ENCODE peak calls at places on chromosome 20, in five cellular contexts. One of them, this sample, is unnamed.

GRCh38 chr20:60224914-60225313 is 266.7 kb downstream of the CDH26 start:
- DNase-seq in activated CD4-positive, CD25-positive, alpha-beta regulatory T cell treated with anti-CD3 and anti-CD28 coated beads, Interleukin-2, amount 50 U/mL, for 72 hours: no peak
- DNase-seq in left ventricle myocardium inferior: no peak
- DNase-seq in lower leg skin: peak; percentile 54
- DNase-seq in PC-9: no peak
- DNase-seq in this sample: no peak

GRCh38 chr20:2932497-2932896 is 59.2 kb downstream of the PTPRA start:
- DNase-seq in PC-9: no peak
- DNase-seq in activated CD4-positive, CD25-positive, alpha-beta regulatory T cell treated with anti-CD3 and anti-CD28 coated beads, Interleukin-2, amount 50 U/mL, for 72 hours: no peak
- DNase-seq in left ventricle myocardium inferior: no peak
- DNase-seq in lower leg skin: no peak
- DNase-seq in this sample: no peak

GRCh38 chr20:50467618-50468373 is 42.4 kb upstream of the PTPN1 start:
- DNase-seq in PC-9: no peak
- DNase-seq in lower leg skin: no peak
- DNase-seq in left ventricle myocardium inferior: no peak
- DNase-seq in activated CD4-positive, CD25-positive, alpha-beta regulatory T cell treated with anti-CD3 and anti-CD28 coated beads, Interleukin-2, amount 50 U/mL, for 72 hours: no peak
- DNase-seq in this sample: no peak

GRCh38 chr20:38805958-38806854 is 709 bp downstream of the PPP1R16B start:
- DNase-seq in lower leg skin: peak; percentile 80
- DNase-seq in left ventricle myocardium inferior: peak; percentile 18
- DNase-seq in activated CD4-positive, CD25-positive, alpha-beta regulatory T cell treated with anti-CD3 and anti-CD28 coated beads, Interleukin-2, amount 50 U/mL, for 72 hours: peak; percentile 56
- DNase-seq in PC-9: no peak
- DNase-seq in this sample: no peak

GRCh38 chr20:50381771-50382593 is 128.2 kb upstream of the PTPN1 start:
- DNase-seq in activated CD4-positive, CD25-positive, alpha-beta regulatory T cell treated with anti-CD3 and anti-CD28 coated beads, Interleukin-2, amount 50 U/mL, for 72 hours: no peak
- DNase-seq in lower leg skin: no peak
- DNase-seq in PC-9: no peak
- DNase-seq in left ventricle myocardium inferior: no peak
- DNase-seq in this sample: no peak

GRCh38 chr20:14664101-14664500 is 326.7 kb upstream of the FLRT3 start:
- DNase-seq in activated CD4-positive, CD25-positive, alpha-beta regulatory T cell treated with anti-CD3 and anti-CD28 coated beads, Interleukin-2, amount 50 U/mL, for 72 hours: no peak
- DNase-seq in left ventricle myocardium inferior: no peak
- DNase-seq in PC-9: no peak
- DNase-seq in lower leg skin: no peak
- DNase-seq in this sample: no peak

GRCh38 chr20:58179432-58180099 is 48.9 kb downstream of the ANKRD60 start:
- DNase-seq in left ventricle myocardium inferior: peak; percentile 58
- DNase-seq in activated CD4-positive, CD25-positive, alpha-beta regulatory T cell treated with anti-CD3 and anti-CD28 coated beads, Interleukin-2, amount 50 U/mL, for 72 hours: peak; percentile 82
- DNase-seq in PC-9: no peak
- DNase-seq in lower leg skin: peak; percentile 92
- DNase-seq in this sample: peak; percentile 72

GRCh38 chr20:58480455-58481356 is 34.5 kb downstream of the APCDD1L start:
- DNase-seq in left ventricle myocardium inferior: no peak
- DNase-seq in PC-9: no peak
- DNase-seq in activated CD4-positive, CD25-positive, alpha-beta regulatory T cell treated with anti-CD3 and anti-CD28 coated beads, Interleukin-2, amount 50 U/mL, for 72 hours: no peak
- DNase-seq in lower leg skin: peak; percentile 60
- DNase-seq in this sample: peak; percentile 38

GRCh38 chr20:835220-836045 is 1.9 kb downstream of the FAM110A start:
- DNase-seq in left ventricle myocardium inferior: peak; percentile 78
- DNase-seq in activated CD4-positive, CD25-positive, alpha-beta regulatory T cell treated with anti-CD3 and anti-CD28 coated beads, Interleukin-2, amount 50 U/mL, for 72 hours: no peak
- DNase-seq in PC-9: no peak
- DNase-seq in lower leg skin: no peak
- DNase-seq in this sample: peak; percentile 71

GRCh38 chr20:41178904-41179432 is 41.6 kb downstream of the PLCG1 start:
- DNase-seq in PC-9: no peak
- DNase-seq in left ventricle myocardium inferior: peak; percentile 54
- DNase-seq in lower leg skin: peak; percentile 69
- DNase-seq in activated CD4-positive, CD25-positive, alpha-beta regulatory T cell treated with anti-CD3 and anti-CD28 coated beads, Interleukin-2, amount 50 U/mL, for 72 hours: no peak
- DNase-seq in this sample: peak; percentile 56

GRCh38 chr20:60372822-60373221 is 414.6 kb downstream of the CDH26 start:
- DNase-seq in left ventricle myocardium inferior: no peak
- DNase-seq in lower leg skin: no peak
- DNase-seq in activated CD4-positive, CD25-positive, alpha-beta regulatory T cell treated with anti-CD3 and anti-CD28 coated beads, Interleukin-2, amount 50 U/mL, for 72 hours: no peak
- DNase-seq in PC-9: no peak
- DNase-seq in this sample: no peak

GRCh38 chr20:22908437-22908836 is 126.7 kb upstream of the SSTR4 start:
- DNase-seq in PC-9: no peak
- DNase-seq in lower leg skin: no peak
- DNase-seq in activated CD4-positive, CD25-positive, alpha-beta regulatory T cell treated with anti-CD3 and anti-CD28 coated beads, Interleukin-2, amount 50 U/mL, for 72 hours: no peak
- DNase-seq in left ventricle myocardium inferior: no peak
- DNase-seq in this sample: no peak

GRCh38 chr20:53642196-53643030 is 48.8 kb upstream of the ZNF217 start:
- DNase-seq in PC-9: peak; percentile 99
- DNase-seq in left ventricle myocardium inferior: no peak
- DNase-seq in activated CD4-positive, CD25-positive, alpha-beta regulatory T cell treated with anti-CD3 and anti-CD28 coated beads, Interleukin-2, amount 50 U/mL, for 72 hours: no peak
- DNase-seq in lower leg skin: peak; percentile 86
- DNase-seq in this sample: no peak

GRCh38 chr20:45111285-45111684 is 3.7 kb downstream of the WFDC5 start:
- DNase-seq in left ventricle myocardium inferior: no peak
- DNase-seq in PC-9: no peak
- DNase-seq in activated CD4-positive, CD25-positive, alpha-beta regulatory T cell treated with anti-CD3 and anti-CD28 coated beads, Interleukin-2, amount 50 U/mL, for 72 hours: no peak
- DNase-seq in lower leg skin: no peak
- DNase-seq in this sample: no peak

GRCh38 chr20:41854765-41855164 is 236.6 kb upstream of the CHD6 start:
- DNase-seq in left ventricle myocardium inferior: no peak
- DNase-seq in activated CD4-positive, CD25-positive, alpha-beta regulatory T cell treated with anti-CD3 and anti-CD28 coated beads, Interleukin-2, amount 50 U/mL, for 72 hours: no peak
- DNase-seq in PC-9: peak; percentile 44
- DNase-seq in lower leg skin: no peak
- DNase-seq in this sample: no peak

GRCh38 chr20:23586735-23587525 is 18.6 kb upstream of the CST9L start:
- DNase-seq in activated CD4-positive, CD25-positive, alpha-beta regulatory T cell treated with anti-CD3 and anti-CD28 coated beads, Interleukin-2, amount 50 U/mL, for 72 hours: no peak
- DNase-seq in left ventricle myocardium inferior: no peak
- DNase-seq in lower leg skin: peak; percentile 78
- DNase-seq in PC-9: no peak
- DNase-seq in this sample: no peak

GRCh38 chr20:50153153-50153499 is 397 bp downstream of the PEDS1 start:
- DNase-seq in left ventricle myocardium inferior: no peak
- DNase-seq in lower leg skin: no peak
- DNase-seq in activated CD4-positive, CD25-positive, alpha-beta regulatory T cell treated with anti-CD3 and anti-CD28 coated beads, Interleukin-2, amount 50 U/mL, for 72 hours: peak; percentile 40
- DNase-seq in PC-9: no peak
- DNase-seq in this sample: no peak

GRCh38 chr20:38658879-38659612 is 57.4 kb downstream of the ARHGAP40 start:
- DNase-seq in PC-9: peak; percentile 46
- DNase-seq in left ventricle myocardium inferior: no peak
- DNase-seq in activated CD4-positive, CD25-positive, alpha-beta regulatory T cell treated with anti-CD3 and anti-CD28 coated beads, Interleukin-2, amount 50 U/mL, for 72 hours: no peak
- DNase-seq in lower leg skin: no peak
- DNase-seq in this sample: no peak

GRCh38 chr20:34578040-34578439 is 19.5 kb downstream of the MAP1LC3A start:
- DNase-seq in activated CD4-positive, CD25-positive, alpha-beta regulatory T cell treated with anti-CD3 and anti-CD28 coated beads, Interleukin-2, amount 50 U/mL, for 72 hours: no peak
- DNase-seq in lower leg skin: peak; percentile 17
- DNase-seq in left ventricle myocardium inferior: no peak
- DNase-seq in PC-9: no peak
- DNase-seq in this sample: no peak

GRCh38 chr20:56181593-56181992 is 66.9 kb upstream of the MC3R start:
- DNase-seq in lower leg skin: no peak
- DNase-seq in left ventricle myocardium inferior: no peak
- DNase-seq in PC-9: no peak
- DNase-seq in activated CD4-positive, CD25-positive, alpha-beta regulatory T cell treated with anti-CD3 and anti-CD28 coated beads, Interleukin-2, amount 50 U/mL, for 72 hours: no peak
- DNase-seq in this sample: no peak

GRCh38 chr20:62896526-62896925 is 29.8 kb downstream of the DIDO1 start:
- DNase-seq in activated CD4-positive, CD25-positive, alpha-beta regulatory T cell treated with anti-CD3 and anti-CD28 coated beads, Interleukin-2, amount 50 U/mL, for 72 hours: no peak
- DNase-seq in left ventricle myocardium inferior: peak; percentile 7
- DNase-seq in lower leg skin: no peak
- DNase-seq in PC-9: no peak
- DNase-seq in this sample: no peak

GRCh38 chr20:13363473-13363872 is 142.4 kb downstream of the ISM1 start:
- DNase-seq in left ventricle myocardium inferior: no peak
- DNase-seq in PC-9: no peak
- DNase-seq in lower leg skin: no peak
- DNase-seq in activated CD4-positive, CD25-positive, alpha-beta regulatory T cell treated with anti-CD3 and anti-CD28 coated beads, Interleukin-2, amount 50 U/mL, for 72 hours: no peak
- DNase-seq in this sample: no peak

GRCh38 chr20:43379239-43379917 is 78.3 kb upstream of the SRSF6 start:
- DNase-seq in left ventricle myocardium inferior: no peak
- DNase-seq in lower leg skin: peak; percentile 5
- DNase-seq in PC-9: no peak
- DNase-seq in activated CD4-positive, CD25-positive, alpha-beta regulatory T cell treated with anti-CD3 and anti-CD28 coated beads, Interleukin-2, amount 50 U/mL, for 72 hours: no peak
- DNase-seq in this sample: no peak

GRCh38 chr20:3815703-3816315 is 4.5 kb upstream of the AP5S1 start:
- DNase-seq in PC-9: no peak
- DNase-seq in activated CD4-positive, CD25-positive, alpha-beta regulatory T cell treated with anti-CD3 and anti-CD28 coated beads, Interleukin-2, amount 50 U/mL, for 72 hours: no peak
- DNase-seq in left ventricle myocardium inferior: no peak
- DNase-seq in lower leg skin: no peak
- DNase-seq in this sample: no peak

GRCh38 chr20:61939691-61940360 is 125.9 kb downstream of the TAF4 start:
- DNase-seq in lower leg skin: no peak
- DNase-seq in left ventricle myocardium inferior: no peak
- DNase-seq in activated CD4-positive, CD25-positive, alpha-beta regulatory T cell treated with anti-CD3 and anti-CD28 coated beads, Interleukin-2, amount 50 U/mL, for 72 hours: no peak
- DNase-seq in PC-9: no peak
- DNase-seq in this sample: no peak

GRCh38 chr20:45174434-45175364 is at the start of gene PI3:
- DNase-seq in activated CD4-positive, CD25-positive, alpha-beta regulatory T cell treated with anti-CD3 and anti-CD28 coated beads, Interleukin-2, amount 50 U/mL, for 72 hours: no peak
- DNase-seq in PC-9: peak; percentile 100
- DNase-seq in left ventricle myocardium inferior: no peak
- DNase-seq in lower leg skin: no peak
- DNase-seq in this sample: no peak

GRCh38 chr20:57658447-57659130 is 38.4 kb upstream of the ZBP1 start:
- DNase-seq in lower leg skin: peak; percentile 86
- DNase-seq in PC-9: no peak
- DNase-seq in left ventricle myocardium inferior: peak; percentile 6
- DNase-seq in activated CD4-positive, CD25-positive, alpha-beta regulatory T cell treated with anti-CD3 and anti-CD28 coated beads, Interleukin-2, amount 50 U/mL, for 72 hours: peak; percentile 28
- DNase-seq in this sample: peak; percentile 3

GRCh38 chr20:41618807-41619294 is 674 bp upstream of the CHD6 start:
- DNase-seq in left ventricle myocardium inferior: no peak
- DNase-seq in PC-9: no peak
- DNase-seq in lower leg skin: no peak
- DNase-seq in activated CD4-positive, CD25-positive, alpha-beta regulatory T cell treated with anti-CD3 and anti-CD28 coated beads, Interleukin-2, amount 50 U/mL, for 72 hours: peak; percentile 30
- DNase-seq in this sample: no peak

GRCh38 chr20:60206259-60206658 is 248.0 kb downstream of the CDH26 start:
- DNase-seq in activated CD4-positive, CD25-positive, alpha-beta regulatory T cell treated with anti-CD3 and anti-CD28 coated beads, Interleukin-2, amount 50 U/mL, for 72 hours: no peak
- DNase-seq in PC-9: no peak
- DNase-seq in lower leg skin: no peak
- DNase-seq in left ventricle myocardium inferior: no peak
- DNase-seq in this sample: no peak

GRCh38 chr20:49612127-49612738 is 44.3 kb upstream of the PTGIS start:
- DNase-seq in PC-9: peak; percentile 82
- DNase-seq in lower leg skin: no peak
- DNase-seq in left ventricle myocardium inferior: peak; percentile 66
- DNase-seq in activated CD4-positive, CD25-positive, alpha-beta regulatory T cell treated with anti-CD3 and anti-CD28 coated beads, Interleukin-2, amount 50 U/mL, for 72 hours: no peak
- DNase-seq in this sample: peak; percentile 52

GRCh38 chr20:772806-773205 is 4.5 kb upstream of the SLC52A3 start:
- DNase-seq in lower leg skin: peak; percentile 18
- DNase-seq in PC-9: no peak
- DNase-seq in left ventricle myocardium inferior: no peak
- DNase-seq in activated CD4-positive, CD25-positive, alpha-beta regulatory T cell treated with anti-CD3 and anti-CD28 coated beads, Interleukin-2, amount 50 U/mL, for 72 hours: no peak
- DNase-seq in this sample: no peak

GRCh38 chr20:13821876-13822275 is 37.0 kb downstream of the NDUFAF5 start:
- DNase-seq in left ventricle myocardium inferior: no peak
- DNase-seq in activated CD4-positive, CD25-positive, alpha-beta regulatory T cell treated with anti-CD3 and anti-CD28 coated beads, Interleukin-2, amount 50 U/mL, for 72 hours: no peak
- DNase-seq in PC-9: no peak
- DNase-seq in lower leg skin: no peak
- DNase-seq in this sample: no peak

This sample was measured in heart right ventricle.